ENCODE peak calls at places on chromosomes 1 and 21, in eight cellular contexts. One of them, this sample, is unnamed.

GRCh38 chr1:221162939-221163338 is 283.7 kb downstream of the HLX start:
- DNase-seq in stimulated activated CD4-positive, alpha-beta T cell treated with anti-CD3 and anti-CD28 coated beads, Interleukin-4, amount 100 ng/mL, for 48 hours: no peak
- DNase-seq in Calu3: no peak
- DNase-seq in mammary epithelial cell: no peak
- DNase-seq in NCI-H2171: no peak
- DNase-seq in HAP-1: no peak
- DNase-seq in neural crest cell: no peak
- DNase-seq in cardiac muscle cell: no peak
- DNase-seq in this sample: no peak

GRCh38 chr1:23424171-23424959 is at the start of gene TCEA3:
- DNase-seq in stimulated activated CD4-positive, alpha-beta T cell treated with anti-CD3 and anti-CD28 coated beads, Interleukin-4, amount 100 ng/mL, for 48 hours: no peak
- DNase-seq in Calu3: no peak
- DNase-seq in mammary epithelial cell: no peak
- DNase-seq in NCI-H2171: peak; percentile 28
- DNase-seq in HAP-1: no peak
- DNase-seq in neural crest cell: no peak
- DNase-seq in cardiac muscle cell: peak; percentile 88
- DNase-seq in this sample: no peak

GRCh38 chr1:3614755-3615742 is 3.7 kb upstream of the MEGF6 start:
- DNase-seq in stimulated activated CD4-positive, alpha-beta T cell treated with anti-CD3 and anti-CD28 coated beads, Interleukin-4, amount 100 ng/mL, for 48 hours: no peak
- DNase-seq in Calu3: peak; percentile 56
- DNase-seq in mammary epithelial cell: no peak
- DNase-seq in NCI-H2171: no peak
- DNase-seq in HAP-1: peak; percentile 55
- DNase-seq in neural crest cell: peak; percentile 31
- DNase-seq in cardiac muscle cell: peak; percentile 56
- DNase-seq in this sample: no peak

GRCh38 chr1:100614570-100614969 is 76.6 kb downstream of the GPR88 start:
- DNase-seq in stimulated activated CD4-positive, alpha-beta T cell treated with anti-CD3 and anti-CD28 coated beads, Interleukin-4, amount 100 ng/mL, for 48 hours: no peak
- DNase-seq in Calu3: no peak
- DNase-seq in mammary epithelial cell: no peak
- DNase-seq in NCI-H2171: no peak
- DNase-seq in HAP-1: no peak
- DNase-seq in neural crest cell: no peak
- DNase-seq in cardiac muscle cell: no peak
- DNase-seq in this sample: no peak

GRCh38 chr1:154913242-154913641 is 23.3 kb downstream of the PMVK start:
- DNase-seq in stimulated activated CD4-positive, alpha-beta T cell treated with anti-CD3 and anti-CD28 coated beads, Interleukin-4, amount 100 ng/mL, for 48 hours: no peak
- DNase-seq in Calu3: no peak
- DNase-seq in mammary epithelial cell: no peak
- DNase-seq in NCI-H2171: no peak
- DNase-seq in HAP-1: no peak
- DNase-seq in neural crest cell: no peak
- DNase-seq in cardiac muscle cell: no peak
- DNase-seq in this sample: no peak

GRCh38 chr1:155166373-155167165 is 6.5 kb downstream of the KRTCAP2 start:
- DNase-seq in stimulated activated CD4-positive, alpha-beta T cell treated with anti-CD3 and anti-CD28 coated beads, Interleukin-4, amount 100 ng/mL, for 48 hours: no peak
- DNase-seq in Calu3: no peak
- DNase-seq in mammary epithelial cell: no peak
- DNase-seq in NCI-H2171: peak; percentile 70
- DNase-seq in HAP-1: no peak
- DNase-seq in neural crest cell: no peak
- DNase-seq in cardiac muscle cell: no peak
- DNase-seq in this sample: no peak

GRCh38 chr1:207073906-207074820 is 14.5 kb upstream of the C4BPB start:
- DNase-seq in stimulated activated CD4-positive, alpha-beta T cell treated with anti-CD3 and anti-CD28 coated beads, Interleukin-4, amount 100 ng/mL, for 48 hours: no peak
- DNase-seq in Calu3: no peak
- DNase-seq in mammary epithelial cell: peak; percentile 89
- DNase-seq in NCI-H2171: no peak
- DNase-seq in HAP-1: no peak
- DNase-seq in neural crest cell: no peak
- DNase-seq in cardiac muscle cell: no peak
- DNase-seq in this sample: no peak

GRCh38 chr1:230210326-230210978 is 143.4 kb downstream of the GALNT2 start:
- DNase-seq in stimulated activated CD4-positive, alpha-beta T cell treated with anti-CD3 and anti-CD28 coated beads, Interleukin-4, amount 100 ng/mL, for 48 hours: no peak
- DNase-seq in Calu3: no peak
- DNase-seq in mammary epithelial cell: no peak
- DNase-seq in NCI-H2171: no peak
- DNase-seq in HAP-1: no peak
- DNase-seq in neural crest cell: no peak
- DNase-seq in cardiac muscle cell: no peak
- DNase-seq in this sample: no peak

GRCh38 chr1:39733161-39733560 is 5.5 kb upstream of the PPIE start:
- DNase-seq in stimulated activated CD4-positive, alpha-beta T cell treated with anti-CD3 and anti-CD28 coated beads, Interleukin-4, amount 100 ng/mL, for 48 hours: no peak
- DNase-seq in Calu3: no peak
- DNase-seq in mammary epithelial cell: peak; percentile 19
- DNase-seq in NCI-H2171: no peak
- DNase-seq in HAP-1: no peak
- DNase-seq in neural crest cell: no peak
- DNase-seq in cardiac muscle cell: no peak
- DNase-seq in this sample: no peak

GRCh38 chr1:17978016-17978415 is 129.6 kb upstream of the IGSF21 start:
- DNase-seq in stimulated activated CD4-positive, alpha-beta T cell treated with anti-CD3 and anti-CD28 coated beads, Interleukin-4, amount 100 ng/mL, for 48 hours: no peak
- DNase-seq in Calu3: no peak
- DNase-seq in mammary epithelial cell: no peak
- DNase-seq in NCI-H2171: no peak
- DNase-seq in HAP-1: no peak
- DNase-seq in neural crest cell: no peak
- DNase-seq in cardiac muscle cell: no peak
- DNase-seq in this sample: no peak

GRCh38 chr1:243433737-243434370 is 178.0 kb downstream of the SDCCAG8 start:
- DNase-seq in stimulated activated CD4-positive, alpha-beta T cell treated with anti-CD3 and anti-CD28 coated beads, Interleukin-4, amount 100 ng/mL, for 48 hours: no peak
- DNase-seq in Calu3: no peak
- DNase-seq in mammary epithelial cell: no peak
- DNase-seq in NCI-H2171: peak; percentile 6
- DNase-seq in HAP-1: no peak
- DNase-seq in neural crest cell: no peak
- DNase-seq in cardiac muscle cell: no peak
- DNase-seq in this sample: no peak

GRCh38 chr1:203306089-203306969 is 1.0 kb downstream of the BTG2 start:
- DNase-seq in stimulated activated CD4-positive, alpha-beta T cell treated with anti-CD3 and anti-CD28 coated beads, Interleukin-4, amount 100 ng/mL, for 48 hours: no peak
- DNase-seq in Calu3: peak; percentile 67
- DNase-seq in mammary epithelial cell: peak; percentile 94
- DNase-seq in NCI-H2171: no peak
- DNase-seq in HAP-1: peak; percentile 86
- DNase-seq in neural crest cell: no peak
- DNase-seq in cardiac muscle cell: peak; percentile 57
- DNase-seq in this sample: peak; percentile 51

GRCh38 chr1:50427818-50428779 is 4.9 kb upstream of the DMRTA2 start:
- DNase-seq in stimulated activated CD4-positive, alpha-beta T cell treated with anti-CD3 and anti-CD28 coated beads, Interleukin-4, amount 100 ng/mL, for 48 hours: no peak
- DNase-seq in Calu3: no peak
- DNase-seq in mammary epithelial cell: no peak
- DNase-seq in NCI-H2171: no peak
- DNase-seq in HAP-1: no peak
- DNase-seq in neural crest cell: no peak
- DNase-seq in cardiac muscle cell: no peak
- DNase-seq in this sample: no peak

GRCh38 chr1:248871837-248872401 is 13.0 kb upstream of the ZNF692 start:
- DNase-seq in stimulated activated CD4-positive, alpha-beta T cell treated with anti-CD3 and anti-CD28 coated beads, Interleukin-4, amount 100 ng/mL, for 48 hours: no peak
- DNase-seq in Calu3: no peak
- DNase-seq in mammary epithelial cell: no peak
- DNase-seq in NCI-H2171: no peak
- DNase-seq in HAP-1: no peak
- DNase-seq in neural crest cell: no peak
- DNase-seq in cardiac muscle cell: no peak
- DNase-seq in this sample: no peak

GRCh38 chr1:51422367-51423097 is 92.2 kb upstream of the TTC39A start:
- DNase-seq in stimulated activated CD4-positive, alpha-beta T cell treated with anti-CD3 and anti-CD28 coated beads, Interleukin-4, amount 100 ng/mL, for 48 hours: no peak
- DNase-seq in Calu3: no peak
- DNase-seq in mammary epithelial cell: no peak
- DNase-seq in NCI-H2171: no peak
- DNase-seq in HAP-1: no peak
- DNase-seq in neural crest cell: no peak
- DNase-seq in cardiac muscle cell: no peak
- DNase-seq in this sample: no peak

GRCh38 chr1:17108786-17109185 is 10.5 kb downstream of the PADI2 start:
- DNase-seq in stimulated activated CD4-positive, alpha-beta T cell treated with anti-CD3 and anti-CD28 coated beads, Interleukin-4, amount 100 ng/mL, for 48 hours: no peak
- DNase-seq in Calu3: no peak
- DNase-seq in mammary epithelial cell: peak; percentile 70
- DNase-seq in NCI-H2171: no peak
- DNase-seq in HAP-1: no peak
- DNase-seq in neural crest cell: no peak
- DNase-seq in cardiac muscle cell: no peak
- DNase-seq in this sample: no peak

GRCh38 chr1:236029428-236029940 is 35.4 kb downstream of the NID1 start:
- DNase-seq in stimulated activated CD4-positive, alpha-beta T cell treated with anti-CD3 and anti-CD28 coated beads, Interleukin-4, amount 100 ng/mL, for 48 hours: no peak
- DNase-seq in Calu3: no peak
- DNase-seq in mammary epithelial cell: no peak
- DNase-seq in NCI-H2171: no peak
- DNase-seq in HAP-1: no peak
- DNase-seq in neural crest cell: no peak
- DNase-seq in cardiac muscle cell: no peak
- DNase-seq in this sample: no peak

GRCh38 chr1:180155202-180155682 is 573 bp downstream of the QSOX1 start:
- DNase-seq in stimulated activated CD4-positive, alpha-beta T cell treated with anti-CD3 and anti-CD28 coated beads, Interleukin-4, amount 100 ng/mL, for 48 hours: no peak
- DNase-seq in Calu3: peak; percentile 36
- DNase-seq in mammary epithelial cell: no peak
- DNase-seq in NCI-H2171: peak; percentile 31
- DNase-seq in HAP-1: peak; percentile 46
- DNase-seq in neural crest cell: peak; percentile 20
- DNase-seq in cardiac muscle cell: no peak
- DNase-seq in this sample: no peak

GRCh38 chr1:2199042-2199810 is 4.7 kb upstream of the FAAP20 start:
- DNase-seq in stimulated activated CD4-positive, alpha-beta T cell treated with anti-CD3 and anti-CD28 coated beads, Interleukin-4, amount 100 ng/mL, for 48 hours: peak; percentile 83
- DNase-seq in Calu3: peak; percentile 72
- DNase-seq in mammary epithelial cell: peak; percentile 85
- DNase-seq in NCI-H2171: no peak
- DNase-seq in HAP-1: peak; percentile 89
- DNase-seq in neural crest cell: peak; percentile 47
- DNase-seq in cardiac muscle cell: peak; percentile 85
- DNase-seq in this sample: peak; percentile 74

GRCh38 chr1:8026976-8027747 is 1.1 kb upstream of the ERRFI1 start:
- DNase-seq in stimulated activated CD4-positive, alpha-beta T cell treated with anti-CD3 and anti-CD28 coated beads, Interleukin-4, amount 100 ng/mL, for 48 hours: no peak
- DNase-seq in Calu3: peak; percentile 74
- DNase-seq in mammary epithelial cell: no peak
- DNase-seq in NCI-H2171: no peak
- DNase-seq in HAP-1: no peak
- DNase-seq in neural crest cell: no peak
- DNase-seq in cardiac muscle cell: no peak
- DNase-seq in this sample: no peak

GRCh38 chr1:3604468-3604974 is 6.8 kb downstream of the MEGF6 start:
- DNase-seq in stimulated activated CD4-positive, alpha-beta T cell treated with anti-CD3 and anti-CD28 coated beads, Interleukin-4, amount 100 ng/mL, for 48 hours: no peak
- DNase-seq in Calu3: peak; percentile 28
- DNase-seq in mammary epithelial cell: no peak
- DNase-seq in NCI-H2171: no peak
- DNase-seq in HAP-1: no peak
- DNase-seq in neural crest cell: no peak
- DNase-seq in cardiac muscle cell: no peak
- DNase-seq in this sample: peak; percentile 50

GRCh38 chr1:214325401-214325800 is 44.4 kb downstream of the SMYD2 start:
- DNase-seq in stimulated activated CD4-positive, alpha-beta T cell treated with anti-CD3 and anti-CD28 coated beads, Interleukin-4, amount 100 ng/mL, for 48 hours: no peak
- DNase-seq in Calu3: no peak
- DNase-seq in mammary epithelial cell: no peak
- DNase-seq in NCI-H2171: no peak
- DNase-seq in HAP-1: no peak
- DNase-seq in neural crest cell: no peak
- DNase-seq in cardiac muscle cell: no peak
- DNase-seq in this sample: no peak

GRCh38 chr1:33332881-33333280 is 12.0 kb upstream of the A3GALT2 start:
- DNase-seq in stimulated activated CD4-positive, alpha-beta T cell treated with anti-CD3 and anti-CD28 coated beads, Interleukin-4, amount 100 ng/mL, for 48 hours: no peak
- DNase-seq in Calu3: no peak
- DNase-seq in mammary epithelial cell: no peak
- DNase-seq in NCI-H2171: no peak
- DNase-seq in HAP-1: no peak
- DNase-seq in neural crest cell: no peak
- DNase-seq in cardiac muscle cell: no peak
- DNase-seq in this sample: no peak

GRCh38 chr21:29645666-29646553 is 293.9 kb downstream of the GRIK1 start:
- DNase-seq in stimulated activated CD4-positive, alpha-beta T cell treated with anti-CD3 and anti-CD28 coated beads, Interleukin-4, amount 100 ng/mL, for 48 hours: no peak
- DNase-seq in Calu3: no peak
- DNase-seq in mammary epithelial cell: no peak
- DNase-seq in NCI-H2171: no peak
- DNase-seq in HAP-1: no peak
- DNase-seq in neural crest cell: no peak
- DNase-seq in cardiac muscle cell: no peak
- DNase-seq in this sample: no peak

GRCh38 chr1:85146972-85147359 is 53.9 kb downstream of the SYDE2 start:
- DNase-seq in stimulated activated CD4-positive, alpha-beta T cell treated with anti-CD3 and anti-CD28 coated beads, Interleukin-4, amount 100 ng/mL, for 48 hours: no peak
- DNase-seq in Calu3: no peak
- DNase-seq in mammary epithelial cell: peak; percentile 27
- DNase-seq in NCI-H2171: no peak
- DNase-seq in HAP-1: no peak
- DNase-seq in neural crest cell: no peak
- DNase-seq in cardiac muscle cell: no peak
- DNase-seq in this sample: no peak

GRCh38 chr21:42863504-42863870 is 15.9 kb downstream of the WDR4 start:
- DNase-seq in stimulated activated CD4-positive, alpha-beta T cell treated with anti-CD3 and anti-CD28 coated beads, Interleukin-4, amount 100 ng/mL, for 48 hours: no peak
- DNase-seq in Calu3: no peak
- DNase-seq in mammary epithelial cell: no peak
- DNase-seq in NCI-H2171: peak; percentile 24
- DNase-seq in HAP-1: no peak
- DNase-seq in neural crest cell: no peak
- DNase-seq in cardiac muscle cell: no peak
- DNase-seq in this sample: no peak

GRCh38 chr1:76933847-76934657 is 66.8 kb downstream of the ST6GALNAC5 start:
- DNase-seq in stimulated activated CD4-positive, alpha-beta T cell treated with anti-CD3 and anti-CD28 coated beads, Interleukin-4, amount 100 ng/mL, for 48 hours: no peak
- DNase-seq in Calu3: no peak
- DNase-seq in mammary epithelial cell: no peak
- DNase-seq in NCI-H2171: no peak
- DNase-seq in HAP-1: no peak
- DNase-seq in neural crest cell: no peak
- DNase-seq in cardiac muscle cell: no peak
- DNase-seq in this sample: no peak

GRCh38 chr1:11526071-11526895 is 47.3 kb downstream of the DISP3 start:
- DNase-seq in stimulated activated CD4-positive, alpha-beta T cell treated with anti-CD3 and anti-CD28 coated beads, Interleukin-4, amount 100 ng/mL, for 48 hours: no peak
- DNase-seq in Calu3: no peak
- DNase-seq in mammary epithelial cell: peak; percentile 3
- DNase-seq in NCI-H2171: no peak
- DNase-seq in HAP-1: peak; percentile 4
- DNase-seq in neural crest cell: no peak
- DNase-seq in cardiac muscle cell: no peak
- DNase-seq in this sample: no peak

GRCh38 chr1:190084552-190084951 is 393.1 kb downstream of the BRINP3 start:
- DNase-seq in stimulated activated CD4-positive, alpha-beta T cell treated with anti-CD3 and anti-CD28 coated beads, Interleukin-4, amount 100 ng/mL, for 48 hours: no peak
- DNase-seq in Calu3: no peak
- DNase-seq in mammary epithelial cell: no peak
- DNase-seq in NCI-H2171: no peak
- DNase-seq in HAP-1: peak; percentile 65
- DNase-seq in neural crest cell: peak; percentile 7
- DNase-seq in cardiac muscle cell: peak; percentile 1
- DNase-seq in this sample: peak; percentile 4

GRCh38 chr1:205438213-205439158 is 16.6 kb upstream of the LEMD1 start:
- DNase-seq in stimulated activated CD4-positive, alpha-beta T cell treated with anti-CD3 and anti-CD28 coated beads, Interleukin-4, amount 100 ng/mL, for 48 hours: no peak
- DNase-seq in Calu3: peak; percentile 91
- DNase-seq in mammary epithelial cell: peak; percentile 53
- DNase-seq in NCI-H2171: peak; percentile 72
- DNase-seq in HAP-1: peak; percentile 90
- DNase-seq in neural crest cell: no peak
- DNase-seq in cardiac muscle cell: peak; percentile 83
- DNase-seq in this sample: peak; percentile 45

GRCh38 chr21:29298348-29299045 is at the start of gene BACH1:
- DNase-seq in stimulated activated CD4-positive, alpha-beta T cell treated with anti-CD3 and anti-CD28 coated beads, Interleukin-4, amount 100 ng/mL, for 48 hours: peak; percentile 85
- DNase-seq in Calu3: peak; percentile 84
- DNase-seq in mammary epithelial cell: peak; percentile 83
- DNase-seq in NCI-H2171: peak; percentile 71
- DNase-seq in HAP-1: peak; percentile 91
- DNase-seq in neural crest cell: peak; percentile 82
- DNase-seq in cardiac muscle cell: peak; percentile 97
- DNase-seq in this sample: peak; percentile 59

GRCh38 chr1:160168609-160169369 is 17.4 kb downstream of the ATP1A4 start:
- DNase-seq in stimulated activated CD4-positive, alpha-beta T cell treated with anti-CD3 and anti-CD28 coated beads, Interleukin-4, amount 100 ng/mL, for 48 hours: no peak
- DNase-seq in Calu3: no peak
- DNase-seq in mammary epithelial cell: no peak
- DNase-seq in NCI-H2171: no peak
- DNase-seq in HAP-1: no peak
- DNase-seq in neural crest cell: no peak
- DNase-seq in cardiac muscle cell: peak; percentile 30
- DNase-seq in this sample: no peak

GRCh38 chr1:172777767-172778166 is 118.9 kb downstream of the FASLG start:
- DNase-seq in stimulated activated CD4-positive, alpha-beta T cell treated with anti-CD3 and anti-CD28 coated beads, Interleukin-4, amount 100 ng/mL, for 48 hours: no peak
- DNase-seq in Calu3: no peak
- DNase-seq in mammary epithelial cell: no peak
- DNase-seq in NCI-H2171: no peak
- DNase-seq in HAP-1: no peak
- DNase-seq in neural crest cell: no peak
- DNase-seq in cardiac muscle cell: no peak
- DNase-seq in this sample: no peak

GRCh38 chr1:3319874-3320245 is 134.6 kb upstream of the ARHGEF16 start:
- DNase-seq in stimulated activated CD4-positive, alpha-beta T cell treated with anti-CD3 and anti-CD28 coated beads, Interleukin-4, amount 100 ng/mL, for 48 hours: peak; percentile 26
- DNase-seq in Calu3: peak; percentile 64
- DNase-seq in mammary epithelial cell: peak; percentile 3
- DNase-seq in NCI-H2171: peak; percentile 26
- DNase-seq in HAP-1: peak; percentile 76
- DNase-seq in neural crest cell: peak; percentile 52
- DNase-seq in cardiac muscle cell: peak; percentile 65
- DNase-seq in this sample: peak; percentile 85

This sample was measured in HCT116.